ENCODE peak calls at places on chromosomes 13 and 19, in five cellular contexts. D, I, Q, H and U are unnamed samples.

GRCh38 chr19:33675501-33676124 is 53.9 kb downstream of the CHST8 start:
- DNase-seq in D (peak; percentile 31), I (no peak), Q (no peak), H (no peak), U (no peak)

GRCh38 chr13:28531195-28531955 is 36.4 kb upstream of the FLT1 start:
- DNase-seq in D (no peak), I (peak; percentile 22), Q (no peak), H (peak; percentile 96), U (peak; percentile 24)

GRCh38 chr13:111978536-111978935 is 88.4 kb upstream of the SOX1 start:
- DNase-seq in D (no peak), I (no peak), Q (no peak), H (no peak), U (no peak)

GRCh38 chr13:41145136-41145908 is 12.7 kb upstream of the KBTBD6 start:
- DNase-seq in D (no peak), I (no peak), Q (no peak), H (no peak), U (no peak)

GRCh38 chr13:66210677-66211076 is 1019.5 kb downstream of the PCDH9 start:
- DNase-seq in D (no peak), I (no peak), Q (peak; percentile 12), H (peak; percentile 27), U (no peak)

GRCh38 chr19:860481-861098 is 1.1 kb downstream of the CFD start:
- DNase-seq in D (peak; percentile 81), I (no peak), Q (peak; percentile 92), H (peak; percentile 99), U (peak; percentile 86)

GRCh38 chr19:36032251-36033104 is at the start of gene CLIP3:
- DNase-seq in D (peak; percentile 57), I (peak; percentile 62), Q (no peak), H (peak; percentile 99), U (no peak)

GRCh38 chr19:57348136-57348535 is 2.9 kb upstream of the ZNF304 start:
- DNase-seq in D (no peak), I (no peak), Q (no peak), H (no peak), U (no peak)

GRCh38 chr19:48746738-48747575 is at the start of gene IZUMO1:
- DNase-seq in D (peak; percentile 73), I (peak; percentile 76), Q (peak; percentile 70), H (peak; percentile 99), U (no peak)

GRCh38 chr13:45441633-45442032 is 23.1 kb upstream of the COG3 start:
- DNase-seq in D (no peak), I (no peak), Q (no peak), H (no peak), U (no peak)

GRCh38 chr13:47917022-47917574 is 84.0 kb downstream of the SUCLA2 start:
- DNase-seq in D (no peak), I (no peak), Q (no peak), H (no peak), U (no peak)

GRCh38 chr13:79806821-79807220 is 325.9 kb downstream of the NDFIP2 start:
- DNase-seq in D (no peak), I (no peak), Q (no peak), H (no peak), U (no peak)

GRCh38 chr13:33172400-33172799 is 113.2 kb downstream of the STARD13 start:
- DNase-seq in D (no peak), I (no peak), Q (no peak), H (no peak), U (no peak)

GRCh38 chr19:18193388-18194207 is 580 bp downstream of the MPV17L2 start:
- DNase-seq in D (no peak), I (peak; percentile 64), Q (no peak), H (peak; percentile 72), U (no peak)

GRCh38 chr13:109372666-109373065 is 413.7 kb downstream of the IRS2 start:
- DNase-seq in D (no peak), I (no peak), Q (no peak), H (no peak), U (no peak)

GRCh38 chr13:51147732-51148131 is 36.7 kb upstream of the C13orf42 start:
- DNase-seq in D (no peak), I (no peak), Q (no peak), H (no peak), U (no peak)

GRCh38 chr13:69425235-69425634 is 682.4 kb upstream of the ATXN8OS start:
- DNase-seq in D (no peak), I (no peak), Q (no peak), H (no peak), U (no peak)

GRCh38 chr19:47637550-47637949 is 28.6 kb downstream of the BICRA start:
- DNase-seq in D (no peak), I (no peak), Q (no peak), H (peak; percentile 61), U (no peak)

GRCh38 chr13:68145852-68146251 is 915.7 kb upstream of the PCDH9 start:
- DNase-seq in D (no peak), I (no peak), Q (no peak), H (no peak), U (no peak)

GRCh38 chr13:65555973-65556372 is 1674.2 kb downstream of the PCDH9 start:
- DNase-seq in D (no peak), I (no peak), Q (no peak), H (no peak), U (no peak)

GRCh38 chr19:32232449-32232848 is 113.0 kb upstream of the ZNF507 start:
- DNase-seq in D (no peak), I (no peak), Q (no peak), H (no peak), U (no peak)

GRCh38 chr13:98279473-98280175 is 102.6 kb upstream of the RNF113B start:
- DNase-seq in D (no peak), I (no peak), Q (peak; percentile 14), H (no peak), U (no peak)

GRCh38 chr19:15107056-15108010 is at the start of gene SYDE1:
- DNase-seq in D (no peak), I (no peak), Q (peak; percentile 56), H (peak; percentile 98), U (peak; percentile 70)

GRCh38 chr19:44955500-44956439 is 590 bp downstream of the CLPTM1 start:
- DNase-seq in D (no peak), I (no peak), Q (no peak), H (no peak), U (no peak)

GRCh38 chr13:42355841-42356575 is 84.1 kb downstream of the AKAP11 start:
- DNase-seq in D (no peak), I (no peak), Q (no peak), H (no peak), U (no peak)

GRCh38 chr19:1049106-1049505 is 9.2 kb downstream of the ABCA7 start:
- DNase-seq in D (no peak), I (no peak), Q (no peak), H (no peak), U (no peak)

GRCh38 chr19:46840157-46840942 is 10.3 kb downstream of the AP2S1 start:
- DNase-seq in D (no peak), I (no peak), Q (peak; percentile 48), H (peak; percentile 88), U (peak; percentile 68)

GRCh38 chr19:50461066-50461875 is 15.0 kb upstream of the EMC10 start:
- DNase-seq in D (peak; percentile 86), I (peak; percentile 52), Q (peak; percentile 65), H (peak; percentile 99), U (peak; percentile 79)

GRCh38 chr13:95924389-95924994 is 128.7 kb downstream of the UGGT2 start:
- DNase-seq in D (no peak), I (no peak), Q (peak; percentile 32), H (peak; percentile 92), U (peak; percentile 51)

DNA sequence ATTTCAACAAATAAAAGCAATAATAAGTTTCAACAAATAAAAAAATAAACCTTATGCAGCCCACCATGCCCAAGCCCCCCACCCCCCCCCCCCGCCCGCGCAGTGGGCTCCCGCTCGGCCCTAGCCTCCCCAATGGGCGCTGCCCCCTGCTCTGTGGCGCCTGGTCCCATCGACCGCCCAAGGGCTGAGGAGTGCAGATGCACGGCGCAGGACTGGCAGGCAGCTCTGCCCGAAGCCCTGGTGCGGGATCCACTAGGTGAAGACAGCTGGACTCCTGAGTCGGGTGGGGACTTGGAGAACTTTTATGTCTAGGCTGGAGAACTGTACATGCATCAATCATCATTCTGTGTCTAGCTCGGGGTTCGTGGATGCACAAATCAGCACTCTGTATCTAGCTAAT is 779.6 kb downstream of the DACH1 start:
- DNase-seq in D (no peak), I (no peak), Q (no peak), H (no peak), U (no peak)
- H3K4me1 ChIP-seq in D (no peaks in the 10 kb centered on the region), I (no peaks in the 10 kb centered on the region), Q (no peaks in the 10 kb centered on the region), H (no peaks in the 10 kb centered on the region), U (no peaks in the 10 kb centered on the region)

GRCh38 chr13:23322353-23323336 is 110.9 kb downstream of the SACS start:
- DNase-seq in D (no peak), I (no peak), Q (no peak), H (no peak), U (no peak)
- H3K4me3 ChIP-seq in D (no peak overlapping the region), I (no peak overlapping the region), Q (no peak overlapping the region), H (peak overlapping the region; percentile 50), U (no peak overlapping the region)

DNA sequence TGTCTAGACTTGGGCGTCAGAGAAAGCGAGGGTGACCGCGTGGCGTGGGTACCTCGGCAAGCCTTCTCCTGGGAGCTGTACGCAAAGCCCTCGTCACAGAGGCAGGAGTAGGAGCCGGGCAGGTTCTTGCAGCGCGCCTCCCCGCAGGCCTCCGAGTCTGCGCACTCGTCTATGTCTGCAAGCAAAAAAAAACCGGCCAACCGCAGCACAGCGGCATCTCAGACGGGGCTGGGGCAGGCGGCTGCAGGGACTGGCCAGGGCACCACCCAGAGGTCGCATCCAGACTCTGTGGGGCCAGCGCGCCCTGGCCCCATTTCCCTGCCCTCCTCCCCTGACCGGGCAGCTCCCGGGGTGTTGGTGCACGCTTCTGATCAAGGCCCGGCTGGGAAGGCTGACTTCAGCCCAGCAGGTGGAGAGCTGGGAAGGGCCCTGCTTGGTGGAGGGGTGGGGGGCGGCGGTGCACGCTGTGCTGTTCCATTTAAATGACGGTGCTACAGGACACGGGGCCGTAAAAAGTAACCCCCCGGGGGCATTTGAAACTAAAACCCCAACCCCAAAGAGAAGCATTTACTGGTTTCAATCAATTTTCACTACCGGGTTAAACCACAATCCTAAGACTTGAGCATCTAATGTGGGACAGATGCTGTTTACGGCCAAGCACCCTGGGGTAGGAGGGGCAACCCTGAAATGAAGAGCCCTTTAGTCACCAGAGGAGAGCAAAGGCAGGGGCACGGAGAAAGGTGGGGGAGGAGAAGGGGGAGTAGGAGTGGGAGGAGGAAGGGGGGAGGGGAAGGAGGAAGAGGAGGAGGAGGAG is 28.2 kb downstream of the GAS6 start:
- DNase-seq in D (no peak), I (no peak), Q (no peak), H (peak; percentile 97), U (no peak)
- H3K4me1 ChIP-seq in D (peaks cover 5% of the 10 kb centered on the region), I (peaks cover 22% of the 10 kb centered on the region), Q (peaks cover 52% of the 10 kb centered on the region), H (peaks cover 37% of the 10 kb centered on the region), U (peaks cover 13% of the 10 kb centered on the region)

DNA sequence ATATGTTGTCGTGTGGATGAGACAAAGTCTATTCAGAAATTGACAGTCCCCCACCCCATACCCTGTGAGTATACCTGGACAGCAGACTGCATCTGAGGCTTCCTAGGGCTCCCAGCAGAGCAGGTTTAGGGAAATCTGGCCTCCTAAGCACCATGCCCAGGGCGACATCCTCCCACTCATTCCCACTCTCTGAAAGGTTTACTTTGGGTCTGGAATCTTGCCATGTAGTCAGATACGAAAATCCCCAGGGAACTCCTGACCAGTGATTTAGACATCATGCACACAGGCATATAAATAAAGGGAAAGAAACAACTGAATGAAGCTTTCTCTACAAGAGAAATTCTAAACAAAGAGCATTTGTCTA is 717 bp upstream of the NALCN start:
- DNase-seq in D (no peak), I (no peak), Q (peak; percentile 22), H (peak; percentile 80), U (no peak)
- H3K4me3 ChIP-seq in D (no peak overlapping the region), I (no peak overlapping the region), Q (peak overlapping the region; percentile 88), H (peak overlapping the region; percentile 84), U (no peak overlapping the region)

GRCh38 chr19:43765109-43765876 is 10.5 kb upstream of the SMG9 start:
- DNase-seq in D (peak; percentile 85), I (peak; percentile 81), Q (peak; percentile 90), H (peak; percentile 98), U (peak; percentile 61)
- H3K4me1 ChIP-seq in D (peaks cover 24% of the 10 kb centered on the region), I (peaks cover 4% of the 10 kb centered on the region), Q (peaks cover 39% of the 10 kb centered on the region), H (peaks cover 55% of the 10 kb centered on the region), U (peaks cover 5% of the 10 kb centered on the region)

GRCh38 chr13:35855531-35856019 is 275.6 kb downstream of the DCLK1 start:
- DNase-seq in D (no peak), I (no peak), Q (peak; percentile 76), H (no peak), U (no peak)
- H3K4me3 ChIP-seq in D (no peak overlapping the region), I (no peak overlapping the region), Q (peak overlapping the region; percentile 32), H (no peak overlapping the region), U (no peak overlapping the region)